ENCODE peak calls at places on chromosomes 4 and X, in ten cellular contexts. E is astrocyte of the hippocampus; T is AG08395; V is heart right ventricle; A is stimulated activated CD4-positive, alpha-beta T cell treated with anti-CD3 and anti-CD28 coated beads, TNF-alpha, amount 100 ng/mL, for 48 hours; Y is cardiac muscle cell; O is caudate nucleus; R is CD4-positive, CD25-positive, alpha-beta regulatory T cell; C is heart left ventricle; D is GM06990. G is an unnamed sample.

GRCh38 chr4:1238676-1239000 is 10.3 kb downstream of the CTBP1 start:
- DNase-seq in A (no peak), O (no peak), D (peak; percentile 11), Y (no peak), R (no peak), E (no peak), V (peak; percentile 8), C (no peak), T (no peak), G (no peak)

GRCh38 chr4:16250665-16251365 is 24.5 kb upstream of the TAPT1 start:
- DNase-seq in C (no peak), A (no peak), T (no peak), V (no peak), O (no peak), E (peak; percentile 60), D (no peak), Y (peak; percentile 47), R (no peak), G (no peak)

GRCh38 chr4:182604161-182604591 is 313.0 kb downstream of the DCTD start:
- DNase-seq in E (peak; percentile 34), V (no peak), C (no peak), R (no peak), T (peak; percentile 22), A (no peak), O (no peak), D (no peak), Y (peak; percentile 11), G (no peak)

GRCh38 chr4:2362286-2363055 is 56.0 kb downstream of the ZFYVE28 start:
- DNase-seq in Y (no peak), O (no peak), C (no peak), A (no peak), D (no peak), V (no peak), R (no peak), T (no peak), E (no peak), G (no peak)

GRCh38 chrX:150316564-150316963 is 46.6 kb upstream of the MAMLD1 start:
- DNase-seq in D (no peak), R (no peak), V (peak; percentile 24), A (no peak), O (no peak), C (peak; percentile 21), T (no peak), E (no peak), Y (peak; percentile 28), G (no peak)

GRCh38 chr4:106365613-106366012 is 3.0 kb downstream of the GIMD1 start:
- DNase-seq in D (no peak), T (peak; percentile 86), E (peak; percentile 80), C (no peak), R (no peak), O (no peak), A (no peak), Y (peak; percentile 86), V (no peak), G (peak; percentile 11)

GRCh38 chrX:95427389-95427788 is 1257.3 kb upstream of the DIAPH2 start:
- DNase-seq in A (no peak), C (no peak), D (no peak), T (peak; percentile 1), E (peak; percentile 56), R (no peak), Y (no peak), V (no peak), O (no peak), G (no peak)

GRCh38 chr4:128385683-128386304 is 98.2 kb upstream of the PGRMC2 start:
- DNase-seq in D (no peak), O (no peak), E (peak; percentile 43), V (no peak), A (no peak), Y (peak; percentile 58), R (no peak), C (no peak), T (peak; percentile 25), G (no peak)

GRCh38 chr4:109185548-109185947 is 116.9 kb downstream of the COL25A1 start:
- DNase-seq in R (no peak), Y (no peak), O (no peak), T (no peak), V (no peak), A (no peak), D (no peak), C (no peak), E (no peak), G (no peak)

GRCh38 chr4:73709461-73710033 is 30.8 kb upstream of the CXCL8 start:
- DNase-seq in C (no peak), R (no peak), A (no peak), Y (no peak), V (no peak), O (no peak), E (no peak), D (no peak), T (no peak), G (peak; percentile 52)

GRCh38 chr4:163542275-163542674 is 47.8 kb downstream of the TMA16 start:
- DNase-seq in V (no peak), E (peak; percentile 46), D (no peak), C (no peak), A (no peak), R (no peak), O (no peak), Y (no peak), T (peak; percentile 52), G (no peak)

G was measured in HL-60.